ENCODE peak calls at places on chromosomes 3 and 15, in eight cellular contexts. W is endothelial cell of umbilical vein, M is A549, R is fibroblast of lung, J is psoas muscle, A is adrenal gland, P is lower lobe of right lung, H is esophagus squamous epithelium. D is an unnamed sample.

GRCh38 chr15:40240619-40241304 is 1.9 kb downstream of the PAK6 start:
- DNase-seq in M (no peak), P (no peak), J (no peak), R (no peak), H (no peak), A (no peak), W (no peak), D (no peak)

GRCh38 chr3:120839120-120839519 is 68.9 kb upstream of the STXBP5L start:
- DNase-seq in J (no peak), A (no peak), W (no peak), P (no peak), M (no peak), H (no peak), R (no peak), D (no peak)

GRCh38 chr15:58037902-58038301 is 27.6 kb downstream of the ALDH1A2 start:
- DNase-seq in M (no peak), R (no peak), P (no peak), J (no peak), H (no peak), W (peak; percentile 57), A (no peak), D (no peak)

GRCh38 chr3:40741729-40742128 is 217.0 kb downstream of the ZNF621 start:
- DNase-seq in H (no peak), J (peak; percentile 50), M (peak; percentile 6), P (no peak), A (peak; percentile 4), R (no peak), W (peak; percentile 26), D (no peak)

GRCh38 chr15:60548101-60548500 is 69.2 kb upstream of the ICE2 start:
- DNase-seq in P (no peak), W (no peak), M (no peak), A (no peak), R (no peak), H (no peak), J (no peak), D (no peak)

GRCh38 chr3:197364410-197365071 is 66.1 kb upstream of the DLG1 start:
- DNase-seq in W (peak; percentile 17), H (no peak), J (no peak), P (no peak), A (no peak), M (no peak), R (no peak), D (no peak)

GRCh38 chr3:143849854-143850549 is 1.7 kb upstream of the SLC9A9 start:
- DNase-seq in M (no peak), R (peak; percentile 97), W (peak; percentile 77), P (no peak), J (no peak), A (no peak), H (no peak), D (no peak)

GRCh38 chr15:63999177-63999576 is 47.1 kb downstream of the DAPK2 start:
- DNase-seq in R (peak; percentile 61), A (peak; percentile 47), J (no peak), P (no peak), H (no peak), M (no peak), W (no peak), D (no peak)

GRCh38 chr15:60814062-60814461 is 335.1 kb upstream of the ICE2 start:
- DNase-seq in M (no peak), R (no peak), A (no peak), P (no peak), J (no peak), W (no peak), H (no peak), D (no peak)

GRCh38 chr3:42067324-42067723 is 23.8 kb upstream of the TRAK1 start:
- DNase-seq in H (no peak), P (no peak), A (no peak), J (no peak), R (peak; percentile 74), W (peak; percentile 66), M (no peak), D (no peak)

DNA sequence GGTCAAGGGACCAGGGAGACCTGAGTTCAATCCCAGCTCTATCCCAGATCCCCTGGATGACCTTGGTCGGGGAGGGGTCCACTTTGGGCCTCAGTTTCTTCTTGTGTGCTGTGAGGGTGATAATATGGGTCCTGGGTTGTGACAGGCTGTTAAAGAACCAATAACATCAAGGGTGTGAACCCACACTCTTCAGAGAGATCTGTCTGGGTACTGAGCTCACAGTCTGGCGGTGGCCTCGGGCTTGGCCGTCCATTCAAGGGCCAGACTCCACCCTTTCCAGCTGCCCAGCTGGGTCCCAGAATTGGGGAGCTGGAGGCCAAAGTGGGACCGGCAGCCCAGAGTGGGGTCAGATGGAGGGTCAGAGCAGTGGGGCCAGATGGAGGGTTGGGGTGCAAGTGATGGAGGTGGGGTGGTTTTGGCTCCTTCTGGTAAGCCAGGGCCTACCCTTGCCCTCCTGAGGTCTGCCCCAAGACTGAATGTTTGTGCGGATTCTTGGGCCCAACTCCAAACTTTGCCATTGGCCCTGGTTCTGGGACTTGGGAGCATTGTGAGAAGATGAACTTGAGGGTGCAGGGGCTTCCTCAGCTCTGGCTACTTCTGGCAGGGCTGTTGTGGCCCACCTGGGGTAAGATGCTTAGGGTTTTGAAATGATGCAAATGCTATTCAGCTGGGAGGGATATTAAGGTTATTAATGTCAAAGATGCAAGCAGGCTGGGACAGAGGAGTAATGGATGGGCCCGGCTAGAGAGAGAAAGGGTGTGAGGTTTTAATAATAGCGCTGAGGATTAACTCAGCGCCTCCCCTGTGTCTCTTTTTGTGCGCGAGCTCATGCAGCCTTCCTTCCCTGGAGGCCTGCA is 1.5 kb downstream of the CORO2B start:
- DNase-seq in J (peak; percentile 79), H (no peak), M (no peak), A (no peak), P (no peak), R (no peak), W (no peak), D (peak; percentile 87)
- H3K4me3 ChIP-seq in J (peak overlapping the region; percentile 71), H (peak overlapping the region; percentile 54), M (no peak overlapping the region), A (no peak overlapping the region), P (peak overlapping the region; percentile 56), R (peak overlapping the region; percentile 82), W (no peak overlapping the region), D (peak overlapping the region; percentile 93)

GRCh38 chr3:72313308-72313707 is 528.4 kb upstream of the PROK2 start:
- DNase-seq in M (no peak), A (no peak), R (no peak), W (no peak), H (no peak), J (no peak), P (no peak), D (no peak)
- H3K4me1 ChIP-seq in M (no peaks in the 10 kb centered on the region), A (peaks cover 24% of the 10 kb centered on the region), R (peaks cover 6% of the 10 kb centered on the region), W (peaks cover 14% of the 10 kb centered on the region), H (no peaks in the 10 kb centered on the region), J (peaks cover 1% of the 10 kb centered on the region), P (peaks cover 22% of the 10 kb centered on the region), D (peaks cover 5% of the 10 kb centered on the region)

GRCh38 chr3:138547342-138547975 is 46.6 kb downstream of the CEP70 start:
- DNase-seq in R (no peak), W (no peak), A (no peak), P (no peak), H (no peak), J (no peak), M (no peak), D (no peak)
- H3K9me3 ChIP-seq in R (no peaks in the 10 kb centered on the region), W (no peaks in the 10 kb centered on the region), A (peaks cover 3% of the 10 kb centered on the region), P (peaks cover 38% of the 10 kb centered on the region), H (peaks cover 22% of the 10 kb centered on the region), J (peaks cover 4% of the 10 kb centered on the region), M (peaks cover 4% of the 10 kb centered on the region), D (peaks cover 1% of the 10 kb centered on the region)

GRCh38 chr3:152193673-152194267 is 75.0 kb upstream of the MBNL1 start:
- DNase-seq in W (no peak), A (no peak), H (no peak), J (peak; percentile 19), P (peak; percentile 46), M (no peak), R (no peak), D (no peak)
- H3K4me3 ChIP-seq in W (no peak overlapping the region), A (no peak overlapping the region), H (peak overlapping the region; percentile 7), J (peak overlapping the region; percentile 16), P (peak overlapping the region; percentile 37), M (peak overlapping the region; percentile 43), R (no peak overlapping the region), D (no peak overlapping the region)

GRCh38 chr15:99477745-99478525 is 87.8 kb upstream of the MEF2A start:
- DNase-seq in J (no peak), H (no peak), W (no peak), A (no peak), R (no peak), M (no peak), P (no peak), D (no peak)
- H3K4me1 ChIP-seq in J (peaks cover 37% of the 10 kb centered on the region), H (peaks cover 38% of the 10 kb centered on the region), W (peaks cover 17% of the 10 kb centered on the region), A (peaks cover 35% of the 10 kb centered on the region), R (peaks cover 24% of the 10 kb centered on the region), M (peaks cover 21% of the 10 kb centered on the region), P (peaks cover 47% of the 10 kb centered on the region), D (peaks cover 2% of the 10 kb centered on the region)

GRCh38 chr15:25426896-25427610 is 11.8 kb downstream of the UBE3A start:
- DNase-seq in W (peak; percentile 20), R (no peak), J (no peak), H (no peak), M (no peak), A (no peak), P (no peak), D (no peak)

GRCh38 chr15:25424073-25424472 is 14.8 kb downstream of the UBE3A start:
- DNase-seq in M (no peak), A (no peak), H (no peak), J (no peak), R (no peak), W (no peak), P (no peak), D (no peak)

GRCh38 chr15:25422021-25422420 is 16.8 kb downstream of the UBE3A start:
- DNase-seq in J (no peak), H (no peak), M (no peak), W (peak; percentile 36), R (peak; percentile 10), P (no peak), A (no peak), D (no peak)

GRCh38 chr15:25431821-25432561 is 6.8 kb downstream of the UBE3A start:
- DNase-seq in P (no peak), W (no peak), R (no peak), J (no peak), A (no peak), M (no peak), H (no peak), D (no peak)

DNA sequence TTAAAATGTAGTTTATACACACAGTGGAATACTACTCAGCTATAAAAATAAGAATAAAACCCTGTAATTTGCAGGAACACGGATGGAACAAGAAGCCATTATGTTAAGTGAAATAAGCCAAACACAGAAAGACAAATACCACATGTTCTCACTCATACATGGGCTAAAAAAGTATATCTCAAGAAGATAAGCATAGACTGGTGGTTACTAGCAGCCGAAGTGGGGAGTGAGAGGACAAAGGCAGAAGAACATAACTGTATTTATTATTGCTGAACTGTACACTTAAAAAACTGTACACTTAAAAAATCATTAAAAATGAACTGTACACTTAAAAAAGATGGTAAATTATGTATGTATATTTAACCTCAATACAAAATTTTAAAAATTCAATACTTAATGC is 11.0 kb downstream of the UBE3A start:
- DNase-seq in H (no peak), M (no peak), P (no peak), R (no peak), A (no peak), J (no peak), W (no peak), D (no peak)
- H3K9me3 ChIP-seq in H (no peaks in the 10 kb centered on the region), M (peaks cover 8% of the 10 kb centered on the region), P (no peaks in the 10 kb centered on the region), R (no peaks in the 10 kb centered on the region), A (no peaks in the 10 kb centered on the region), J (no peaks in the 10 kb centered on the region), W (no peaks in the 10 kb centered on the region), D (no peaks in the 10 kb centered on the region)

D was measured in right cardiac atrium.